ENCODE peak calls at places on chromosomes 1 and 21, in four cellular contexts. G is OCI-LY7, J is HCT116, F is hepatocyte. I is an unnamed sample.

GRCh38 chr1:114490235-114490634 is 20.8 kb downstream of the TRIM33 start:
- DNase-seq in J (no peak), F (no peak), G (no peak), I (no peak)

GRCh38 chr1:148362141-148362929 is 120.8 kb downstream of the PPIAL4G start:
- DNase-seq in G (no peak), F (peak), J (peak), I (no peak)

GRCh38 chr1:107669996-107670395 is 295.0 kb downstream of the VAV3 start:
- DNase-seq in J (no peak), G (no peak), F (no peak), I (no peak)

GRCh38 chr1:86263101-86263500 is 106.5 kb upstream of the COL24A1 start:
- DNase-seq in J (no peak), F (no peak), G (no peak), I (no peak)

GRCh38 chr1:118486213-118486612 is 301.2 kb upstream of the SPAG17 start:
- DNase-seq in F (no peak), J (no peak), G (no peak), I (no peak)

GRCh38 chr1:113536182-113536780 is 146.0 kb downstream of the MAGI3 start:
- DNase-seq in J (no peak), F (no peak), G (no peak), I (no peak)

GRCh38 chr1:63923302-63923701 is 149.5 kb downstream of the ROR1 start:
- DNase-seq in F (no peak), G (no peak), J (no peak), I (peak)

GRCh38 chr1:91997607-91998195 is 32.1 kb upstream of the EPHX4 start:
- DNase-seq in J (peak), F (peak), G (peak), I (peak)

GRCh38 chr21:15121655-15122120 is 56.9 kb upstream of the NRIP1 start:
- DNase-seq in J (no peak), G (no peak), F (peak), I (no peak)

GRCh38 chr21:39837861-39838359 is 29.3 kb upstream of the PCP4 start:
- DNase-seq in F (peak), G (no peak), J (no peak), I (no peak)

GRCh38 chr1:198234511-198235251 is 77.9 kb downstream of the NEK7 start:
- DNase-seq in G (no peak), J (no peak), F (no peak), I (no peak)

GRCh38 chr1:20390589-20391331 is 95.2 kb downstream of the CAMK2N1 start:
- DNase-seq in F (no peak), J (no peak), G (no peak), I (no peak)

GRCh38 chr21:42672699-42673458 is 19.5 kb downstream of the PDE9A start:
- DNase-seq in G (no peak), F (peak), J (no peak), I (no peak)

GRCh38 chr1:159443063-159443750 is 3.7 kb downstream of the OR10J1 start:
- DNase-seq in F (no peak), J (no peak), G (no peak), I (no peak)

GRCh38 chr1:226662704-226663326 is 76.3 kb downstream of the ITPKB start:
- DNase-seq in G (peak), F (peak), J (peak), I (peak)

GRCh38 chr1:1306070-1306660 is 1.6 kb downstream of the ACAP3 start:
- DNase-seq in F (no peak), J (no peak), G (peak), I (no peak)

GRCh38 chr21:26888256-26888655 is 43.0 kb upstream of the ADAMTS1 start:
- DNase-seq in J (no peak), G (no peak), F (no peak), I (no peak)

GRCh38 chr1:33657833-33658232 is 185.4 kb downstream of the ZSCAN20 start:
- DNase-seq in F (no peak), J (no peak), G (no peak), I (no peak)
- TF ChIP-seq EZH2phosphoT487 in F (no peak), J (no peak), G (no peak), I (no peak)

DNA sequence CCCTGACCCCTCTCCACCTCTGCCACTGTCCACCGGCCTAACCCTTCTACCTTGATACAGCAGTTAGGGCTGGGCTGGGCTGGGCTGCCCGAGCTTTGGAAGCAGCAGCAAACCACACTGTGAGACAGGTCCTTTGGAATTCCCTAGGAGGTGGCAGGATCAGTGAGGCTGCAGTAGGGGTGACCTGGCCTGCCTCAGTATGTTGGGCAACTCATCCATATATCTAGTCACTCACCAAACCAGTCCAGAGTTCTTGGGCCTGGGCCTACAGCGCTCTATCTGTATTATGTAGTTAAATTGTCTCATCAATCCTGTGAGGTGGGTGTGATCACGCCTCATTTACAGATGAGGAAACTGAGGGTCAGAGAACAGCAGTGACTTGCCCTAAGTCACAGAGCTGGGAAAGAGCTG is 13.3 kb upstream of the SYNC start:
- DNase-seq in F (no peak), G (no peak), J (no peak), I (no peak)
- TF ChIP-seq EZH2phosphoT487 in F (no peak), G (no peak), J (no peak), I (no peak)

DNA sequence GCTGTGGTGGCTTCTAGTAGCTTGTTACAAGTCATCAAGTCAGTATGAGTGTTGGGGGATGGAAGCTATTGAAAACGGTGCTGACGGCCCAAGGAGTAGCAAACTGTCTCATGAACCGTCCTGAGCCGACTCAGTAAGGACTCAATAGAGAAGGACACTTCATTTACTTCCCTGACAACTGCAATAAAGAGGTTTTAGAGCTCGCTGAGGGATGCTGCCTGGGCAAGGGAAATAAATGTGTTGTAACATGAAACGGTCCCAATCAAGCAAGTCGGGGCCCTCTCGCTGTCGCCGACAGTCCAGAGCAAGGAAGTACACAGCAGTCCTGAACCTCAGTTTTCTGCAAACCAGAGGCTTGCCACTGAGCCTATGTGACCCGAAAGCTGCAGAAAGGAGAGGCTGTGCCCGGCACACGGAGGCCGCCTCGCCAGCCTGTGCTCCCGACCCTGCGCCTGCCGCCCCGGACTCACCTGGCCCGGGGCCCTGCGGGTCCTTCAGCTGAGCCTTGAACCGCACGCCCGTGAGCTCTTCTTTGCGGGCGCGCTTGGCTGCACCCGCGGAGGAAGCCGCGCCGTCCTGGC is 423 bp downstream of the URB1 start:
- DNase-seq in F (peak), J (no peak), G (peak), I (peak)
- TF ChIP-seq EZH2phosphoT487 in F (no peak), J (no peak), G (no peak), I (no peak)

GRCh38 chr1:35274197-35274596 is 5.7 kb downstream of the ZMYM4 start:
- DNase-seq in F (no peak), G (no peak), J (no peak), I (no peak)
- TF ChIP-seq EZH2phosphoT487 in F (no peak), G (no peak), J (no peak), I (no peak)

GRCh38 chr1:22428672-22429071 is 23.0 kb upstream of the ZBTB40 start:
- DNase-seq in F (peak), J (peak), G (peak), I (peak)
- TF ChIP-seq EZH2phosphoT487 in F (no peak), J (no peak), G (no peak), I (no peak)